ENCODE peak calls at places on chromosome 1, in six cellular contexts. One of them, this sample, is unnamed.

GRCh38 chr1:158793604-158794003 is 12.6 kb upstream of the OR6N2 start:
- DNase-seq in AG04450: no peak
- DNase-seq in NB4: peak; percentile 52
- DNase-seq in epithelial cell of prostate: no peak
- DNase-seq in RWPE1: no peak
- DNase-seq in amniotic stem cell: no peak
- DNase-seq in this sample: no peak

GRCh38 chr1:205286335-205286950 is 35.1 kb downstream of the NUAK2 start:
- DNase-seq in epithelial cell of prostate: no peak
- DNase-seq in NB4: peak; percentile 95
- DNase-seq in AG04450: no peak
- DNase-seq in amniotic stem cell: no peak
- DNase-seq in RWPE1: no peak
- DNase-seq in this sample: no peak

GRCh38 chr1:164559342-164560070 is 522 bp downstream of the PBX1 start:
- DNase-seq in RWPE1: peak; percentile 6
- DNase-seq in AG04450: no peak
- DNase-seq in epithelial cell of prostate: no peak
- DNase-seq in amniotic stem cell: no peak
- DNase-seq in NB4: no peak
- DNase-seq in this sample: no peak

GRCh38 chr1:55215194-55216021 is at the start of gene USP24:
- DNase-seq in epithelial cell of prostate: peak; percentile 8
- DNase-seq in AG04450: no peak
- DNase-seq in NB4: peak; percentile 86
- DNase-seq in amniotic stem cell: peak; percentile 32
- DNase-seq in RWPE1: peak; percentile 87
- DNase-seq in this sample: no peak

GRCh38 chr1:53616511-53616910 is 122.5 kb downstream of the GLIS1 start:
- DNase-seq in epithelial cell of prostate: no peak
- DNase-seq in RWPE1: no peak
- DNase-seq in NB4: no peak
- DNase-seq in AG04450: no peak
- DNase-seq in amniotic stem cell: no peak
- DNase-seq in this sample: no peak

GRCh38 chr1:112488141-112488540 is 20.6 kb upstream of the WNT2B start:
- DNase-seq in AG04450: no peak
- DNase-seq in epithelial cell of prostate: no peak
- DNase-seq in NB4: no peak
- DNase-seq in RWPE1: no peak
- DNase-seq in amniotic stem cell: no peak
- DNase-seq in this sample: no peak

GRCh38 chr1:36912365-36912840 is 121.9 kb downstream of the GRIK3 start:
- DNase-seq in NB4: no peak
- DNase-seq in amniotic stem cell: no peak
- DNase-seq in AG04450: no peak
- DNase-seq in epithelial cell of prostate: no peak
- DNase-seq in RWPE1: no peak
- DNase-seq in this sample: no peak

GRCh38 chr1:46533179-46533864 is 18.1 kb downstream of the KNCN start:
- DNase-seq in AG04450: no peak
- DNase-seq in RWPE1: no peak
- DNase-seq in epithelial cell of prostate: no peak
- DNase-seq in amniotic stem cell: no peak
- DNase-seq in NB4: no peak
- DNase-seq in this sample: no peak

GRCh38 chr1:204350857-204351573 is 8.7 kb downstream of the PLEKHA6 start:
- DNase-seq in epithelial cell of prostate: no peak
- DNase-seq in AG04450: peak; percentile 59
- DNase-seq in NB4: no peak
- DNase-seq in RWPE1: no peak
- DNase-seq in amniotic stem cell: no peak
- DNase-seq in this sample: peak; percentile 71

GRCh38 chr1:84634536-84635205 is 55.6 kb downstream of the SSX2IP start:
- DNase-seq in amniotic stem cell: no peak
- DNase-seq in NB4: no peak
- DNase-seq in epithelial cell of prostate: peak; percentile 90
- DNase-seq in AG04450: no peak
- DNase-seq in RWPE1: peak; percentile 71
- DNase-seq in this sample: no peak

GRCh38 chr1:234260578-234260977 is 112.7 kb upstream of the COA6 start:
- DNase-seq in AG04450: no peak
- DNase-seq in NB4: peak; percentile 59
- DNase-seq in amniotic stem cell: no peak
- DNase-seq in epithelial cell of prostate: peak; percentile 34
- DNase-seq in RWPE1: peak; percentile 72
- DNase-seq in this sample: no peak

GRCh38 chr1:20187813-20188454 is 1.6 kb upstream of the PLA2G2C start:
- DNase-seq in amniotic stem cell: no peak
- DNase-seq in RWPE1: no peak
- DNase-seq in AG04450: no peak
- DNase-seq in NB4: peak; percentile 46
- DNase-seq in epithelial cell of prostate: no peak
- DNase-seq in this sample: no peak

GRCh38 chr1:244226440-244226839 is 175.4 kb downstream of the ZBTB18 start:
- DNase-seq in epithelial cell of prostate: no peak
- DNase-seq in NB4: peak; percentile 64
- DNase-seq in RWPE1: peak; percentile 42
- DNase-seq in AG04450: no peak
- DNase-seq in amniotic stem cell: no peak
- DNase-seq in this sample: no peak

GRCh38 chr1:118987431-118988185 is 535 bp downstream of the TBX15 start:
- DNase-seq in epithelial cell of prostate: no peak
- DNase-seq in RWPE1: no peak
- DNase-seq in NB4: no peak
- DNase-seq in amniotic stem cell: no peak
- DNase-seq in AG04450: no peak
- DNase-seq in this sample: no peak

GRCh38 chr1:14946011-14946359 is 207.6 kb upstream of the TMEM51 start:
- DNase-seq in NB4: no peak
- DNase-seq in amniotic stem cell: no peak
- DNase-seq in AG04450: no peak
- DNase-seq in epithelial cell of prostate: no peak
- DNase-seq in RWPE1: no peak
- DNase-seq in this sample: no peak